ENCODE peak calls at places on chromosomes 3 and 15, in four cellular contexts. J, B, O and E are unnamed samples.

GRCh38 chr15:40578892-40579291 is 9.8 kb downstream of the RPUSD2 start:
- DNase-seq in B (no peak), J (no peak), O (no peak), E (no peak)

GRCh38 chr15:78810377-78811123 is 714 bp downstream of the ADAMTS7 start:
- DNase-seq in B (peak; percentile 30), O (peak; percentile 78), J (peak; percentile 64), E (peak; percentile 72)

GRCh38 chr15:57878573-57878972 is 172.1 kb downstream of the POLR2M start:
- DNase-seq in J (no peak), B (no peak), O (no peak), E (no peak)

GRCh38 chr15:41774873-41775417 is 661 bp downstream of the MAPKBP1 start:
- DNase-seq in O (no peak), J (no peak), B (no peak), E (no peak)

GRCh38 chr3:61686228-61686648 is 124.9 kb downstream of the PTPRG start:
- DNase-seq in J (no peak), O (no peak), B (no peak), E (no peak)

GRCh38 chr3:45207471-45207870 is 18.6 kb downstream of the TMEM158 start:
- DNase-seq in O (no peak), J (no peak), B (no peak), E (no peak)

GRCh38 chr15:41288464-41288863 is 43.9 kb downstream of the OIP5 start:
- DNase-seq in J (no peak), B (no peak), O (no peak), E (no peak)

GRCh38 chr15:59438891-59439290 is 905 bp downstream of the FAM81A start:
- DNase-seq in O (no peak), B (no peak), J (peak; percentile 18), E (no peak)

GRCh38 chr15:55532944-55533343 is 24.9 kb upstream of the DNAAF4 start:
- DNase-seq in J (no peak), O (no peak), B (no peak), E (no peak)

GRCh38 chr3:48635222-48636021 is at the start of gene SLC26A6:
- DNase-seq in B (peak; percentile 97), O (peak; percentile 99), J (peak; percentile 98), E (peak; percentile 98)

GRCh38 chr3:8629151-8630021 is 15.2 kb downstream of the SSUH2 start:
- DNase-seq in O (peak; percentile 87), B (no peak), J (peak; percentile 86), E (no peak)

GRCh38 chr3:159798951-159799350 is 189.7 kb upstream of the IL12A start:
- DNase-seq in J (no peak), O (no peak), B (no peak), E (no peak)

GRCh38 chr15:82952156-82953081 is at the start of gene HOMER2:
- DNase-seq in O (peak; percentile 79), J (peak; percentile 35), B (peak; percentile 91), E (peak; percentile 37)

GRCh38 chr3:166734734-166735133 is 645.4 kb downstream of the ZBBX start:
- DNase-seq in O (no peak), J (no peak), B (no peak), E (no peak)

GRCh38 chr3:155743616-155744015 is 1.3 kb downstream of the PLCH1 start:
- DNase-seq in J (no peak), B (no peak), O (no peak), E (no peak)

GRCh38 chr3:126293370-126294082 is 63.7 kb downstream of the KLF15 start:
- DNase-seq in B (no peak), O (peak; percentile 83), J (peak; percentile 46), E (peak; percentile 59)

GRCh38 chr15:73318463-73319351 is 50.1 kb downstream of the HCN4 start:
- DNase-seq in O (peak; percentile 50), J (no peak), B (no peak), E (no peak)

GRCh38 chr3:187227658-187228258 is 30.5 kb downstream of the RTP1 start:
- DNase-seq in J (no peak), B (no peak), O (no peak), E (no peak)

GRCh38 chr15:100863406-100864198 is 16.0 kb upstream of the ALDH1A3 start:
- DNase-seq in J (peak; percentile 72), B (peak; percentile 24), O (no peak), E (peak; percentile 74)

DNA sequence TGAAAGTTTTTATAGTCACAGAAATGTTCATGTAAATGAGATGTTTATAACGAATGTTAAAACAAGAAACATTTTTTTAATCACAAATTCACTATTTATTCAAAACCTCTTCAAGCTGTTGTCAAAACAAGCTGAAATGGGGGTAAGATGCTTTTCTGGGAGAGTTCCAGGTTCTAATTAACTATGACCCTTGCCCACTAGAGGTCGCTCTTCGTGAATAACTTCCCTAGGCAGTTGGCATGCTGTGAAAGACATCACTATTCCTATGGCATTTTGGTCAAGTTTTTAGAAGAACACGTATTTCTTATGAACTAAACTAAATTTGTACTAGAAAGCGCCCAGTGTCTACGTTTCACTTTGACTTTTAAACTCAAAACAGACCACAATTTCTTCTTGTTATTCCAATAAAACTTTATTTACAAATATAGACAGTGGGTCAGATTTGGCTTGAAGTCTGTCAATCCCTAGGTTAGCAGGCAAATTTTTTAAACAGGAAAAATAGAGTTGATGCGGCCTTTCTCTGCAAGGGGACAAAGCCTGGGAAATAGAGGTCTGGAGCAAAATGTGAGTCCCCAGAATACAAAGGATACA is 62.8 kb upstream of the CMTM8 start:
- DNase-seq in J (no peak), O (no peak), B (peak; percentile 56), E (no peak)
- TF ChIP-seq CTCF in J (peak; percentile 48), O (peak; percentile 65), B (peak; percentile 45), E (peak; percentile 73)

DNA sequence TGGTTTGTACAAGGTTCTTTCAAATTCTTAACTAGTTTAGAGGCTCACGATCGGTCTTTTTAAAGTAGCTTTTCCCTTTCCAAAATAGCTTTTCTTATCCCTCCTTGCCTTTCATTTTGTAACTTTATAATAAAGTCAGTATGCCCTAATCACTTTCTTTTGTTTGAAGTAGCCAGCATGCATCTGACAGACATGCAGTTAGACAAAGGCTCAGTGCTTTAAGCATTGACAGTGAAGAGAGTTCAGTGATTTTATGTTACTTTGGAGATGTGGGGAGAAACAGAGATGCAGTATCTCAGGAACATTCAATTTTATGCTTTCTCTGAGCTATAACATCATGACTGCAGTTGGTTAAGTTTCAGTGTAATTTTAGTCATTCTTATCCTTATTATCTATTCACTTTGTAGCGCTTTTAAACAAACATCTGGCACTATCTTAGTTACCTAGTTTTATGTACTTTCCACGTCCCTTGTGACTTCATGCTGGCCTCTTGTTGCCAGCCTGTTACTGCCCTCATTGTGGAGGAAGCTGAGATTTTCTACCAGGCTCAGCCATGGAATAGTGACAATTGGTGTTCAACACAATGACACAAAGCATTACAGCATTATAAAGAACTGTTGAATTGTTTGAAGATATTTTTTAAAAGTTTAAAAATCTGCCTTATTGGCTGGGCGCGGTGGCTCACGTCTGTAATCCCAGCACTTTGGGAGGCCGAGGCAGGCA is 90.3 kb downstream of the AKAP13 start:
- DNase-seq in B (no peak), O (no peak), J (no peak), E (no peak)
- H3K27ac ChIP-seq in B (no peak overlapping the region), O (no peak overlapping the region), J (no peak overlapping the region), E (peak overlapping the region; percentile 1)

GRCh38 chr3:15271785-15272381 is 60.5 kb downstream of the SH3BP5 start:
- DNase-seq in J (no peak), O (peak; percentile 80), B (no peak), E (peak; percentile 50)
- TF ChIP-seq CTCF in J (no peak), O (no peak), B (no peak), E (no peak)

DNA sequence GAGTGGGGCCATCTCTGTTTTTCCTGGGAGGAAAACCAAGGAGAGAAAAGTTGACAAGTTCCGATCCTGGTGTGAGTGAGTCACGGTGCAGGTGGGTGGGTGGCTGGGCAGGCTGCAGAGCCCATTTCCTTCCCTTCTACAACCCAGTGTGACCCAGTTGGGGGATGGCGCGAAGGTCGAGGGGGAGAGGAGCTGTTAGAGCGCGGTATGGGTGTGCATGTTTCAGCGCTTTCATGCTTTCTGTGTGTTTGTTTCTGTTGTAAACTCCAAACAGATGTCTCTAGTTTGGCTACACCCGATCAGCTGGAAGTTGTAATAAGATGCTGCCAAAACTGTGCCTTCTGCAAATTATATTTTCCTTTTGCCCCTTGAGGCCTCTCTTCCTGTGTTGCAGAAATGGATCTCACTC is 3.8 kb downstream of the FAM43A start:
- DNase-seq in J (peak; percentile 39), B (no peak), O (no peak), E (peak; percentile 48)
- H3K27ac ChIP-seq in J (peak overlapping the region; percentile 52), B (no peak overlapping the region), O (peak overlapping the region; percentile 74), E (peak overlapping the region; percentile 97)

GRCh38 chr3:107927361-107928083 is 163.3 kb downstream of the CD47 start:
- DNase-seq in O (peak; percentile 85), B (peak; percentile 68), J (peak; percentile 72), E (peak; percentile 65)
- TF ChIP-seq CTCF in O (peak; percentile 95), B (peak; percentile 94), J (peak; percentile 91), E (peak; percentile 96)

GRCh38 chr3:70982274-70982673 is 601.3 kb downstream of the FOXP1 start:
- DNase-seq in J (no peak), B (no peak), O (no peak), E (no peak)
- H3K27ac ChIP-seq in J (peak overlapping the region; percentile 85), B (peak overlapping the region; percentile 73), O (peak overlapping the region; percentile 89), E (peak overlapping the region; percentile 86)

GRCh38 chr3:68018275-68018674 is 363.9 kb upstream of the SUCLG2 start:
- DNase-seq in B (no peak), O (no peak), J (no peak), E (no peak)

DNA sequence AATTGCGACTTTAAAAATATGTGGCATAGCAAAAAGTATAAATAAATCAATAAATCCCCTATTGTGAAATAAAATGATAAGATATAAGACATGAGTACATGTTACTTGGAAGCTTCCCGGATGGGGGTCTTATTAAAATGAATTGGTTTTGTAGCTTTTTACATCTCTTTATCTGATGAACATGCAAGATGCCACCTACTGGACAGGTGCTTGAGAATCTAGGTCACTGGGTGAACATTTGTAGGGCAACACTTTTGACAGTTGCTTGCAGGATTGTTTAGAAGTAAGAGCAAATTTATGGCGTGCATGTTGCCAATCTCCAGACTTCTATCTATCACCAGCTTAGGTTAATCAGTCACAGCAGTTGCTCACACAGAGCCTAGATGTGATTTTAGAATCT is 362.7 kb upstream of the SUCLG2 start:
- DNase-seq in O (no peak), J (no peak), B (no peak), E (no peak)
- TF ChIP-seq CTCF in O (no peak), J (no peak), B (no peak), E (no peak)

GRCh38 chr3:10737785-10738184 is 78.2 kb upstream of the SLC6A11 start:
- DNase-seq in O (no peak), B (no peak), J (no peak), E (no peak)
- H3K27ac ChIP-seq in O (no peak overlapping the region), B (no peak overlapping the region), J (no peak overlapping the region), E (no peak overlapping the region)